ENCODE peak calls at places on chromosomes 11 and 22, in ten cellular contexts. X is PC-9, D is fibroblast of lung, P is mammary epithelial cell, Y is HepG2, I is PC-3, V is H9, U is IMR-90, Z is mesenchymal stem cell, F is H1. G is an unnamed sample.
A peak's percentile ranks its signal among the peaks of the same experiment; 100 is the strongest.

GRCh38 chr22:21634844-21635243 is 2.3 kb downstream of the CCDC116 start:
- DNase-seq in Y (no peak), V (no peak), X (no peak), P (no peak), I (no peak), U (no peak), F (no peak), D (no peak), Z (no peak), G (no peak)

GRCh38 chr11:104033134-104033533 is 3.3 kb upstream of the DDI1 start:
- DNase-seq in U (peak; percentile 97), D (peak; percentile 81), I (peak; percentile 80), Y (peak; percentile 73), F (no peak), V (no peak), Z (peak; percentile 84), P (peak; percentile 69), X (peak; percentile 50), G (no peak)

GRCh38 chr11:105588001-105588400 is 21.9 kb upstream of the GRIA4 start:
- DNase-seq in X (no peak), F (no peak), Y (no peak), V (no peak), Z (peak; percentile 77), P (peak; percentile 3), D (peak; percentile 78), U (peak; percentile 83), I (peak; percentile 65), G (no peak)

GRCh38 chr22:40414838-40415505 is 44.6 kb downstream of the SGSM3 start:
- DNase-seq in D (no peak), Y (no peak), P (no peak), I (no peak), Z (no peak), U (no peak), X (no peak), V (no peak), F (no peak), G (peak; percentile 20)

GRCh38 chr11:57410287-57410686 is 16.6 kb downstream of the SLC43A3 start:
- DNase-seq in F (no peak), V (no peak), Z (peak; percentile 32), X (no peak), Y (no peak), P (peak; percentile 28), U (peak; percentile 96), D (peak; percentile 89), I (peak; percentile 74), G (no peak)

GRCh38 chr11:119696378-119697157 is 32.4 kb downstream of the NECTIN1 start:
- DNase-seq in V (peak; percentile 66), I (no peak), U (no peak), D (no peak), X (peak; percentile 80), F (no peak), Z (no peak), P (peak; percentile 99), Y (no peak), G (no peak)

GRCh38 chr11:100830978-100831732 is 144.1 kb downstream of the ARHGAP42 start:
- DNase-seq in Z (peak; percentile 85), V (no peak), P (peak; percentile 49), D (peak; percentile 76), I (peak; percentile 80), Y (no peak), U (peak; percentile 81), F (no peak), X (no peak), G (no peak)

GRCh38 chr11:94186342-94187203 is 57.9 kb downstream of the PANX1 start:
- DNase-seq in X (no peak), F (no peak), D (no peak), P (no peak), Z (no peak), Y (no peak), V (no peak), I (no peak), U (no peak), G (no peak)

GRCh38 chr22:39300198-39300830 is 19.1 kb downstream of the RPL3 start:
- DNase-seq in F (no peak), Z (peak; percentile 43), I (no peak), U (no peak), D (no peak), V (no peak), X (peak; percentile 71), Y (no peak), P (no peak), G (no peak)

GRCh38 chr11:57481315-57481714 is 21.0 kb downstream of the RTN4RL2 start:
- DNase-seq in Z (no peak), X (no peak), D (no peak), I (no peak), F (no peak), V (no peak), U (no peak), P (no peak), Y (no peak), G (no peak)

GRCh38 chr22:40204331-40205116 is 26.8 kb downstream of the TNRC6B start:
- DNase-seq in F (no peak), U (peak; percentile 73), I (no peak), P (no peak), Z (peak; percentile 88), V (no peak), D (peak; percentile 72), Y (peak; percentile 59), X (no peak), G (no peak)

GRCh38 chr11:110857885-110858555 is 145.8 kb upstream of the ARHGAP20 start:
- DNase-seq in P (no peak), D (peak; percentile 64), Y (no peak), X (no peak), Z (no peak), I (peak; percentile 24), F (no peak), U (peak; percentile 61), V (no peak), G (no peak)

DNA sequence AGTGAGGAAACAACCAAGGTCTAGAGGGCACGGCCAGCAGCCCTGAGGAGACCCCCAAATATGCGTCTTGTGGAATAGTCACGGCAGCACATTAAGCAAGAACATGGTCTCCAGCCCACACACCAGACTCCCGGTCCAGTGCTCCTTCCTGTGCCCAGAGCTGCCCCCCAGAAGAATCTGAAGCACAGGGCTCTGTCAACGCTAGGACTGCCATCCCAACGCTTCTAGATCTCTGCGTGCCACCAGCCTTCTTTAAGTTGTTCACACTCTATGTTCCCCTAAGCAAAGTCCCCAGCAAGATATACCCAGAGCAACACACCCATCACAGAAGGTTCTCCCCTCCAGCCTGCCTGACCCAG is 3.5 kb upstream of the SEC14L2 start:
- DNase-seq in X (no peak), U (no peak), F (no peak), Z (no peak), P (no peak), V (no peak), I (no peak), D (no peak), Y (no peak), G (no peak)
- H2AFZ ChIP-seq in X (no peak overlapping the region), U (no peak overlapping the region), F (no peak overlapping the region), Z (no peak overlapping the region), P (no peak overlapping the region), V (no peak overlapping the region), I (no peak overlapping the region), D (no peak overlapping the region), Y (no peak overlapping the region), G (no peak overlapping the region)

DNA sequence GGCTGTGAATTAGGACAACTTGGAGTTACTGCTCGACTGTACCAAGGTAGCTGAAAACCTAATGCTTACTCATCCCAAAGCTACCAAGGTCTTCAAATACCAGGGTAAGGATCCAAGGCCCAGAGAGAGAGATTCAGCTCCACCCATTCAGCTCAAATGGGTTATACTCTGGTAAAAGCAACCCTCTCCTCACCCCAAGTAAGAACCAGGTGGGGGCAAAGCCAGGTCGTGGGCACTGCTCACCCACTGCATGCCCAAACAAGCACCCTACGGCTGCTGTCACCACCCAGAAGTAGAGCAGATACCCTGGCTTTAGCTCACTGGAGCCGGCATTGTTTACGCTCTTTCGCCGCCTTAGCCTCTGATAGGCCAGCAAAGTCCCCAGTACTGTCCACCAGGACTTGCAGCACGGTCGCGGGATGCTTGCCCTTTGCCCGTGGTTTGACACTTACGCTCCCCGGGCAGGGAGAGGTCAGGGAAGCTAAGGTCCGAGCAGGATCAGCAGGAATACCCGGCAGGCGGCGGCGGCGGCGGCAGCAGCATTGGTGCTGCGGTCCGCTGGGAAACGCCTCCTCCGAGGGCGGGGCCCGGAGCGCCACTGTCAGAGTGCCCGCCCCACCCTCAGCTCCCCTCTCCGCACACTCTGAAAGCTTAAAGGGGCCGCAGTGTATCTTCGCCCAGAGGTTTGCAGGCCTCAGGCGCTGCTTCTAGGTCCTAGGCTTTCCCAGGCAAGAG is 19.6 kb downstream of the CKAP5 start:
- DNase-seq in V (peak; percentile 90), U (peak; percentile 68), D (peak; percentile 74), P (peak; percentile 77), Y (peak; percentile 90), I (peak; percentile 65), F (no peak), X (peak; percentile 85), Z (peak; percentile 86), G (peak; percentile 48)
- H3K4me2 ChIP-seq in V (peak overlapping the region; percentile 32), U (peak overlapping the region; percentile 86), D (peak overlapping the region; percentile 100), P (peak overlapping the region; percentile 88), Y (peak overlapping the region; percentile 93), I (peak overlapping the region; percentile 82), F (peak overlapping the region; percentile 96), X (peak overlapping the region; percentile 64), Z (peak overlapping the region; percentile 87), G (peak overlapping the region; percentile 73)

GRCh38 chr11:68002943-68003845 is 703 bp downstream of the UNC93B1 start:
- DNase-seq in D (no peak), P (peak; percentile 29), Y (no peak), I (peak; percentile 48), F (no peak), X (peak; percentile 71), V (peak; percentile 58), U (no peak), Z (no peak), G (peak; percentile 77)
- H3K4me1 ChIP-seq in D (no peaks in the 10 kb centered on the region), P (peaks cover 13% of the 10 kb centered on the region), Y (peaks cover 54% of the 10 kb centered on the region), I (peaks cover 13% of the 10 kb centered on the region), F (peaks cover 12% of the 10 kb centered on the region), X (peaks cover 4% of the 10 kb centered on the region), V (no peaks in the 10 kb centered on the region), U (peaks cover 5% of the 10 kb centered on the region), Z (peaks cover 16% of the 10 kb centered on the region), G (peaks cover 48% of the 10 kb centered on the region)

DNA sequence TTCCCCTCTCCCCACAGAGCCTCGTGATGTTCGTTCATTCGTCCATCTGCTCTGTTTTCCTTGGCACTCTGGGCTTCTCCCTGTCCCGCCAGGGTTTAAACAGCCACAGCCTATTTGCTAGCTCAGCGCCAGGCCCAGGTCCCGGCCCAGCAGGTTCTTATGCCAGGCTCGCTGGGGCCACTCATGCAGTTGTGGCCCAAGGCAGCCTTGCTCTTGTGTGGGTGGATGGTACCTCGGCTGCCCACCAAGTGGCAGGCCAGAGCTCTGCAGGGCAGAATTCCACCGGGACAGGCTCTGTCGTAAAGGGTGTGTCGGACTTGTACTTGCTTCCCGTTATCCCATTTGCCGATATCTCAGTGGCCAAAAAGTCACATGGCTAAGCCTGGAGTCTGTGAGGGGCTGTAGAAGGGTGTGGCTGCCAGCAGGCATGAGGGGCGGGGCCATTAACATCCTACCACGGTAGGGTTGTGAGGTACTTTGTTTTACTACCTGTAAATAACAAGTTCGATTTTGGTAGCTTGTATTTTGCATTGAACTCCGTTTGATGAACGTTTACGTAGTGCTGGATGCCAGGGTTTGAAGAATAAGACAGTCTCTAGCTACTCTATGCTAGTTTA is 7.9 kb downstream of the FAM118A start:
- DNase-seq in Z (peak; percentile 17), D (peak; percentile 68), F (no peak), P (peak; percentile 70), Y (no peak), U (peak; percentile 37), X (no peak), V (peak; percentile 63), I (peak; percentile 9), G (no peak)
- H2AFZ ChIP-seq in Z (no peak overlapping the region), D (no peak overlapping the region), F (no peak overlapping the region), P (peak overlapping the region; percentile 54), Y (no peak overlapping the region), U (peak overlapping the region; percentile 10), X (no peak overlapping the region), V (no peak overlapping the region), I (no peak overlapping the region), G (no peak overlapping the region)